ENCODE peak calls at places on chromosome 14, in seven cellular contexts. R is fibroblast of the aortic adventitia, N is AG09319, P is H9, E is testis, W is WTC11, Q is ovary. H is an unnamed sample.

GRCh38 chr14:71918955-71919354 is 13.3 kb upstream of the RGS6 start:
- DNase-seq in R (no peak), N (no peak), P (peak; percentile 60), E (no peak), W (peak; percentile 36), Q (no peak), H (no peak)

GRCh38 chr14:91899777-91900176 is 32.4 kb upstream of the TC2N start:
- DNase-seq in R (peak; percentile 10), N (no peak), P (no peak), E (peak; percentile 48), W (no peak), Q (no peak), H (no peak)

GRCh38 chr14:53187921-53188463 is 34.9 kb upstream of the DDHD1 start:
- DNase-seq in R (no peak), N (no peak), P (no peak), E (no peak), W (no peak), Q (no peak), H (no peak)

GRCh38 chr14:31994391-31995033 is 82.6 kb upstream of the ARHGAP5 start:
- DNase-seq in R (peak; percentile 27), N (no peak), P (no peak), E (no peak), W (no peak), Q (no peak), H (no peak)

GRCh38 chr14:104143071-104143470 is 4.7 kb downstream of the KIF26A start:
- DNase-seq in R (no peak), N (no peak), P (peak; percentile 17), E (no peak), W (no peak), Q (no peak), H (no peak)

GRCh38 chr14:86714153-86714552 is 1184.2 kb downstream of the FLRT2 start:
- DNase-seq in R (no peak), N (no peak), P (no peak), E (no peak), W (no peak), Q (no peak), H (no peak)

GRCh38 chr14:22395803-22396202 is 193.2 kb downstream of the DAD1 start:
- DNase-seq in R (no peak), N (no peak), P (no peak), E (no peak), W (no peak), Q (no peak), H (no peak)

GRCh38 chr14:23113346-23114119 is 5.5 kb downstream of the CEBPE start:
- DNase-seq in R (peak; percentile 72), N (no peak), P (no peak), E (no peak), W (no peak), Q (no peak), H (no peak)

GRCh38 chr14:51846631-51847488 is 13.6 kb upstream of the GNG2 start:
- DNase-seq in R (peak; percentile 42), N (no peak), P (peak; percentile 81), E (peak; percentile 36), W (peak; percentile 65), Q (no peak), H (no peak)

GRCh38 chr14:34034447-34035176 is 83.7 kb upstream of the EGLN3 start:
- DNase-seq in R (no peak), N (no peak), P (no peak), E (no peak), W (no peak), Q (no peak), H (no peak)

GRCh38 chr14:104303705-104304425 is 165.5 kb downstream of the KIF26A start:
- DNase-seq in R (no peak), N (no peak), P (no peak), E (no peak), W (no peak), Q (no peak), H (no peak)

GRCh38 chr14:22276913-22277816 is 311.9 kb downstream of the DAD1 start:
- DNase-seq in R (peak; percentile 39), N (no peak), P (no peak), E (no peak), W (no peak), Q (no peak), H (no peak)

GRCh38 chr14:71668186-71668912 is 263.9 kb upstream of the RGS6 start:
- DNase-seq in R (peak; percentile 34), N (no peak), P (no peak), E (no peak), W (no peak), Q (no peak), H (no peak)

GRCh38 chr14:106842687-106843086 is 1316.3 kb downstream of the TMEM121 start:
- DNase-seq in R (no peak), N (no peak), P (no peak), E (peak; percentile 69), W (no peak), Q (peak; percentile 34), H (no peak)

GRCh38 chr14:74864193-74864592 is 11.8 kb downstream of the PROX2 start:
- DNase-seq in R (no peak), N (no peak), P (no peak), E (no peak), W (no peak), Q (no peak), H (no peak)
- TF ChIP-seq CTCF in R (no peak), N (no peak), P (no peak), E (no peak), W (no peak), Q (no peak), H (no peak)

GRCh38 chr14:55354500-55354899 is 57.1 kb downstream of the ATG14 start:
- DNase-seq in R (peak; percentile 61), N (peak; percentile 12), P (peak; percentile 76), E (peak; percentile 73), W (peak; percentile 62), Q (peak; percentile 44), H (no peak)
- TF ChIP-seq CTCF in R (peak; percentile 79), N (peak; percentile 65), P (peak; percentile 79), E (peak; percentile 45), W (peak; percentile 34), Q (no peak), H (peak; percentile 70)

GRCh38 chr14:24139272-24139934 is 2.0 kb downstream of the EMC9 start:
- DNase-seq in R (no peak), N (no peak), P (no peak), E (no peak), W (no peak), Q (no peak), H (no peak)
- TF ChIP-seq CTCF in R (no peak), N (no peak), P (peak; percentile 11), E (no peak), W (no peak), Q (no peak), H (no peak)

GRCh38 chr14:58599145-58599544 is 38.6 kb upstream of the DACT1 start:
- DNase-seq in R (no peak), N (no peak), P (no peak), E (no peak), W (no peak), Q (no peak), H (no peak)
- TF ChIP-seq CTCF in R (no peak), N (no peak), P (no peak), E (no peak), W (no peak), Q (no peak), H (no peak)

GRCh38 chr14:63367742-63368364 is 49.1 kb upstream of the GPHB5 start:
- DNase-seq in R (no peak), N (no peak), P (no peak), E (no peak), W (no peak), Q (no peak), H (no peak)
- TF ChIP-seq CTCF in R (peak; percentile 7), N (no peak), P (peak; percentile 39), E (no peak), W (no peak), Q (no peak), H (peak; percentile 19)

DNA sequence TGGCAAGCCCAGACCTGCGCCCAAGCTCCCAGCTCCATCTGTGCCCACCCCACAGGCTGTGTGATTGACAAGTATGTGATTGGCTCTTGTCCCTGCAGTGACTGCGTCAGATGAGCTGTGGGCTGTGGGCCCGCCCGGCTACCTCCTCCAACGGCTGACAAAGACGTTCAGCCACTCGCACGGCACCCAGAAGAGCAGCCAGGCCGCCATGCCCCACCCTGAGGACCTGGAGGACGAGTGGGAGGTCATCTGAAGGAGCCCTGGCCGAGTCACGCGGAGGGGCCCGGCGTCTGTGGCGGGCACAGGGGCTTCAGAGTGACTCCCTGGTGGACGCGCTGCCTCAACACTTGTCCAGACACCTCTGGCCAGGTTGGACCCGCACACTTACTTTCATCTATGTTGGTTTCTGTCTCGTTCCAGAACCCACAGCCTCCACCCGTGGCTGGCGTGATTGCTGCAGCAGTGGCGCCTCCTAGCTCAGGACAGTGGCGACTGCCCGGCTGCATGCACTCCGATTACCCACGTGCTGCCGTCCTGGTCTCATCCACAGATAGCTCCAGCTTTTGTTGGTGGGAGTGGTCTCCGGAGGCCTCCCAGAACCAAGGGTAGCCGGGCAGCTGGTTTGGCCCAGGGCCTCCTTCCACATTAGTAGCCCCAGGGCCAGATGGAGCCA is 11.4 kb downstream of the ANKRD9 start:
- DNase-seq in R (no peak), N (no peak), P (peak; percentile 69), E (peak; percentile 38), W (peak; percentile 68), Q (no peak), H (no peak)
- TF ChIP-seq CTCF in R (peak; percentile 26), N (no peak), P (peak; percentile 73), E (no peak), W (peak; percentile 45), Q (no peak), H (peak; percentile 41)

GRCh38 chr14:55948399-55948798 is 169.8 kb upstream of the PELI2 start:
- DNase-seq in R (no peak), N (no peak), P (no peak), E (no peak), W (no peak), Q (no peak), H (no peak)

GRCh38 chr14:55938249-55938791 is 179.9 kb upstream of the PELI2 start:
- DNase-seq in R (no peak), N (peak; percentile 16), P (no peak), E (no peak), W (no peak), Q (no peak), H (no peak)

GRCh38 chr14:55944757-55945156 is 173.5 kb upstream of the PELI2 start:
- DNase-seq in R (no peak), N (no peak), P (no peak), E (no peak), W (no peak), Q (no peak), H (no peak)

GRCh38 chr14:55942101-55942645 is 176.0 kb upstream of the PELI2 start:
- DNase-seq in R (no peak), N (no peak), P (no peak), E (no peak), W (no peak), Q (no peak), H (no peak)

GRCh38 chr14:55942826-55943225 is 175.4 kb upstream of the PELI2 start:
- DNase-seq in R (no peak), N (no peak), P (no peak), E (no peak), W (no peak), Q (no peak), H (no peak)
- TF ChIP-seq CTCF in R (no peak), N (no peak), P (peak; percentile 32), E (no peak), W (no peak), Q (no peak), H (no peak)